ENCODE peak calls at places on chromosome X, in five cellular contexts. B is NCI-H2227 treated with DMSO at 0.1 percent for 48 hours, W is putamen, Y is GM23248, H is ELR. D is an unnamed sample.

GRCh38 chrX:40077176-40077575 is 20.6 kb downstream of the BCOR start:
- DNase-seq in H (no peak), B (no peak), W (no peak), Y (no peak), D (no peak)

GRCh38 chrX:39073131-39073530 is 271.9 kb downstream of the MID1IP1 start:
- DNase-seq in W (no peak), H (no peak), Y (no peak), B (no peak), D (no peak)

GRCh38 chrX:74506310-74507115 is 85.2 kb downstream of the SLC16A2 start:
- DNase-seq in H (no peak), B (no peak), Y (no peak), W (no peak), D (no peak)

GRCh38 chrX:134144231-134144630 is 92.8 kb upstream of the CCDC160 start:
- DNase-seq in W (no peak), H (peak; percentile 8), Y (peak; percentile 6), B (no peak), D (peak; percentile 3)

GRCh38 chrX:20459410-20460350 is 193.0 kb upstream of the RPS6KA3 start:
- DNase-seq in H (no peak), Y (no peak), W (no peak), B (no peak), D (no peak)

GRCh38 chrX:120302434-120302833 is 8.8 kb downstream of the TMEM255A start:
- DNase-seq in W (no peak), Y (no peak), H (no peak), B (peak; percentile 18), D (no peak)

GRCh38 chrX:133594156-133594555 is 178.9 kb upstream of the GPC4 start:
- DNase-seq in Y (peak; percentile 22), W (no peak), B (no peak), H (no peak), D (no peak)

GRCh38 chrX:129732857-129733256 is 5.9 kb upstream of the XPNPEP2 start:
- DNase-seq in W (no peak), Y (no peak), B (no peak), H (no peak), D (no peak)

GRCh38 chrX:17732138-17732783 is 5.0 kb upstream of the SCML1 start:
- DNase-seq in B (peak; percentile 28), W (no peak), Y (peak; percentile 18), H (no peak), D (peak; percentile 6)

GRCh38 chrX:153649915-153650782 is 3.1 kb downstream of the DUSP9 start:
- DNase-seq in W (no peak), H (no peak), Y (no peak), B (no peak), D (no peak)

GRCh38 chrX:136906921-136907510 is 26.5 kb upstream of the RBMX start:
- DNase-seq in Y (no peak), W (no peak), H (no peak), B (no peak), D (no peak)

GRCh38 chrX:37921758-37922157 is 74.4 kb upstream of the DYNLT3 start:
- DNase-seq in W (no peak), Y (peak; percentile 73), B (no peak), H (peak; percentile 83), D (peak; percentile 17)

GRCh38 chrX:40299502-40300118 is 201.9 kb upstream of the BCOR start:
- DNase-seq in H (no peak), Y (no peak), B (no peak), W (no peak), D (no peak)

GRCh38 chrX:30713061-30713525 is 59.9 kb downstream of the GK start:
- DNase-seq in B (peak; percentile 39), W (no peak), H (peak; percentile 65), Y (peak; percentile 73), D (peak; percentile 58)

GRCh38 chrX:48696301-48697181 is at the start of gene SUV39H1:
- DNase-seq in H (peak; percentile 89), W (peak; percentile 90), Y (peak; percentile 95), B (peak; percentile 92), D (peak; percentile 94)

GRCh38 chrX:13283512-13283911 is 36.3 kb downstream of the ATXN3L start:
- DNase-seq in B (peak; percentile 50), H (no peak), W (no peak), Y (peak; percentile 4), D (no peak)

GRCh38 chrX:110417128-110417527 is 58.5 kb downstream of the RTL9 start:
- DNase-seq in Y (no peak), H (no peak), B (no peak), W (no peak), D (no peak)

GRCh38 chrX:154751121-154751668 is 318 bp upstream of the GAB3 start:
- DNase-seq in B (no peak), Y (no peak), W (no peak), H (no peak), D (no peak)

GRCh38 chrX:9378980-9379696 is 85.7 kb upstream of the TBL1X start:
- DNase-seq in B (no peak), H (peak; percentile 65), W (no peak), Y (peak; percentile 59), D (no peak)

GRCh38 chrX:11533211-11533651 is 132.5 kb downstream of the ARHGAP6 start:
- DNase-seq in Y (peak; percentile 76), H (peak; percentile 83), B (peak; percentile 80), W (peak; percentile 49), D (peak; percentile 79)

GRCh38 chrX:421646-422325 is 35.1 kb upstream of the PPP2R3B start:
- DNase-seq in B (no peak), W (no peak), H (no peak), Y (no peak), D (no peak)

D was measured in AG08395.